ENCODE peak calls at places on chromosomes 2 and 18, in eight cellular contexts. T is hepatocyte; C is endodermal cell; K is activated T-cell treated with anti-CD3 and anti-CD28 coated beads for 48 hours; P is stimulated activated CD4-positive, alpha-beta T cell treated with anti-CD3 and anti-CD28 coated beads, Interleukin-1b, Interleukin-23, amount 100 ng/mL, for 48 hours; S is HT-29; E is heart left ventricle; U is HS-5. G is an unnamed sample.

GRCh38 chr2:73907840-73908452 is 15.1 kb downstream of the ACTG2 start:
- DNase-seq in T (peak), C (peak), K (peak), P (peak), S (peak), E (no peak), U (no peak), G (peak)

GRCh38 chr18:63817441-63818051 is 42.3 kb downstream of the SERPINB7 start:
- DNase-seq in T (no peak), C (no peak), K (no peak), P (no peak), S (no peak), E (no peak), U (no peak), G (no peak)

GRCh38 chr2:168210216-168210897 is 37.0 kb downstream of the STK39 start:
- DNase-seq in T (no peak), C (no peak), K (no peak), P (peak), S (peak), E (no peak), U (no peak), G (no peak)

GRCh38 chr2:181074457-181074856 is 94.1 kb downstream of the UBE2E3 start:
- DNase-seq in T (no peak), C (no peak), K (no peak), P (no peak), S (no peak), E (no peak), U (no peak), G (no peak)

GRCh38 chr18:2351126-2351850 is 220.0 kb downstream of the METTL4 start:
- DNase-seq in T (no peak), C (peak), K (no peak), P (no peak), S (no peak), E (no peak), U (no peak), G (no peak)

GRCh38 chr2:165895974-165896373 is 57.6 kb downstream of the TTC21B start:
- DNase-seq in T (no peak), C (no peak), K (no peak), P (no peak), S (no peak), E (no peak), U (no peak), G (no peak)

GRCh38 chr2:216450784-216451183 is 38.5 kb downstream of the SMARCAL1 start:
- DNase-seq in T (no peak), C (no peak), K (no peak), P (no peak), S (no peak), E (no peak), U (no peak), G (no peak)

GRCh38 chr2:162327134-162327769 is 8.8 kb upstream of the IFIH1 start:
- DNase-seq in T (peak), C (no peak), K (peak), P (no peak), S (no peak), E (no peak), U (no peak), G (no peak)

GRCh38 chr2:134906726-134907125 is 11.9 kb upstream of the CCNT2 start:
- DNase-seq in T (no peak), C (no peak), K (no peak), P (no peak), S (no peak), E (no peak), U (no peak), G (no peak)

GRCh38 chr2:42835577-42836371 is 43.4 kb upstream of the HAAO start:
- DNase-seq in T (no peak), C (no peak), K (no peak), P (no peak), S (peak), E (no peak), U (peak), G (no peak)

GRCh38 chr2:9240745-9241144 is 34.1 kb downstream of the ASAP2 start:
- DNase-seq in T (peak), C (no peak), K (peak), P (peak), S (no peak), E (no peak), U (no peak), G (no peak)

GRCh38 chr2:1698188-1698945 is 45.9 kb downstream of the PXDN start:
- DNase-seq in T (peak), C (peak), K (no peak), P (no peak), S (no peak), E (no peak), U (no peak), G (no peak)

GRCh38 chr2:171513719-171514160 is 8.5 kb upstream of the CYBRD1 start:
- DNase-seq in T (no peak), C (peak), K (no peak), P (no peak), S (no peak), E (no peak), U (no peak), G (no peak)

GRCh38 chr2:75466708-75467311 is 93.9 kb downstream of the EVA1A start:
- DNase-seq in T (peak), C (peak), K (no peak), P (no peak), S (peak), E (no peak), U (no peak), G (no peak)

GRCh38 chr18:24818451-24818850 is 358.0 kb downstream of the HRH4 start:
- DNase-seq in T (no peak), C (peak), K (no peak), P (no peak), S (no peak), E (no peak), U (no peak), G (no peak)

GRCh38 chr2:30238143-30238800 is 6.9 kb downstream of the LBH start:
- DNase-seq in T (no peak), C (no peak), K (no peak), P (no peak), S (no peak), E (no peak), U (no peak), G (no peak)

GRCh38 chr2:130327703-130328527 is 14.8 kb upstream of the IMP4 start:
- DNase-seq in T (peak), C (peak), K (no peak), P (no peak), S (peak), E (no peak), U (no peak), G (no peak)

GRCh38 chr2:107584577-107584976 is 242.1 kb upstream of the RGPD4 start:
- DNase-seq in T (no peak), C (no peak), K (no peak), P (no peak), S (no peak), E (no peak), U (no peak), G (no peak)

GRCh38 chr2:37323770-37324535 is 680 bp downstream of the PRKD3 start:
- DNase-seq in T (peak), C (no peak), K (peak), P (peak), S (peak), E (peak), U (no peak), G (no peak)

GRCh38 chr2:218981390-218982311 is 3.3 kb downstream of the FEV start:
- DNase-seq in T (peak), C (peak), K (no peak), P (no peak), S (no peak), E (peak), U (no peak), G (no peak)

GRCh38 chr2:67561411-67561965 is 164.4 kb downstream of the ETAA1 start:
- DNase-seq in T (peak), C (no peak), K (no peak), P (no peak), S (peak), E (peak), U (peak), G (no peak)

GRCh38 chr2:151730242-151730975 is 3.9 kb downstream of the NEB start:
- DNase-seq in T (no peak), C (no peak), K (no peak), P (no peak), S (no peak), E (no peak), U (no peak), G (no peak)

G was measured in NCI-H1092.